ENCODE peak calls at places on chromosomes 4 and X, in four cellular contexts. X is endodermal cell, Z is left ventricle myocardium inferior, L is AG04450. E is an unnamed sample.

GRCh38 chr4:60865238-60865637 is 334.9 kb upstream of the ADGRL3 start:
- DNase-seq in L (no peak), Z (no peak), X (peak), E (no peak)

GRCh38 chr4:120749445-120750151 is 172.9 kb downstream of the PRDM5 start:
- DNase-seq in X (no peak), Z (no peak), L (no peak), E (no peak)

GRCh38 chr4:166501941-166502382 is 628.9 kb downstream of the TLL1 start:
- DNase-seq in X (peak), Z (no peak), L (no peak), E (no peak)

GRCh38 chrX:147917700-147918694 is 6.3 kb downstream of the FMR1 start:
- DNase-seq in X (no peak), L (no peak), Z (no peak), E (no peak)

GRCh38 chrX:2672084-2672483 is 19.0 kb upstream of the CD99 start:
- DNase-seq in X (no peak), Z (no peak), L (no peak), E (no peak)

GRCh38 chrX:150984164-150984824 is 1.2 kb downstream of the HMGB3 start:
- DNase-seq in X (no peak), Z (no peak), L (no peak), E (no peak)

GRCh38 chr4:66169341-66169740 is 499.1 kb upstream of the EPHA5 start:
- DNase-seq in Z (no peak), L (no peak), X (peak), E (no peak)

GRCh38 chrX:3584415-3584996 is 128.9 kb downstream of the PRKX start:
- DNase-seq in Z (no peak), L (no peak), X (no peak), E (no peak)

GRCh38 chr4:173334891-173335754 is 965 bp upstream of the HMGB2 start:
- DNase-seq in X (peak), Z (peak), L (peak), E (no peak)

GRCh38 chrX:63686878-63687714 is 97.9 kb downstream of the ARHGEF9 start:
- DNase-seq in L (peak), X (peak), Z (no peak), E (no peak)

GRCh38 chr4:124943145-124943889 is 230.8 kb upstream of the ANKRD50 start:
- DNase-seq in L (no peak), Z (no peak), X (no peak), E (no peak)

GRCh38 chr4:2266181-2266580 is 4.3 kb upstream of the MXD4 start:
- DNase-seq in Z (peak), X (no peak), L (no peak), E (no peak)

GRCh38 chrX:131728295-131729145 is 184.6 kb downstream of the OR13H1 start:
- DNase-seq in L (no peak), Z (no peak), X (no peak), E (peak)

GRCh38 chr4:15400911-15401671 is 26.7 kb upstream of the C1QTNF7 start:
- DNase-seq in Z (peak), L (peak), X (no peak), E (peak)

DNA sequence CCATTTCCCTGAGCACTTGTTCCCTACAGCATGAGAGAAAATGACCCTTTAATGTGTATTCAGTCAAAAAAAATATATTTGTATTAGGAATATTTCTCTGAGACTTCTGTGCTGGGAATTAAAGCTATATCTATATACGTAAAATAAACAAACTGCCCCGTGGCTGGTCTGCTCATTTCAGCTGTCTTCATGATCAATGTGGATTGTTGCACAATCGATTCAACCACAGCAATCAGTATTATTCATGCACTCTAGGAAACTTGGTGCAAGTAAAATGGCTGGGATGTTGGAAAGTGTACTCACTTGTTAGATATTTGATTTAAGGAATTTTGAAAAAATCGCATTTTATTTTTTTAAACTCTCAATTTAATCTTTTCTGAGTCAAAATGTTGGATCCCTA is 307.9 kb upstream of the ZFP42 start:
- DNase-seq in L (no peak), Z (no peak), X (no peak), E (no peak)
- TF ChIP-seq CTCF in L (no peak), Z (no peak), X (no peak), E (no peak)

DNA sequence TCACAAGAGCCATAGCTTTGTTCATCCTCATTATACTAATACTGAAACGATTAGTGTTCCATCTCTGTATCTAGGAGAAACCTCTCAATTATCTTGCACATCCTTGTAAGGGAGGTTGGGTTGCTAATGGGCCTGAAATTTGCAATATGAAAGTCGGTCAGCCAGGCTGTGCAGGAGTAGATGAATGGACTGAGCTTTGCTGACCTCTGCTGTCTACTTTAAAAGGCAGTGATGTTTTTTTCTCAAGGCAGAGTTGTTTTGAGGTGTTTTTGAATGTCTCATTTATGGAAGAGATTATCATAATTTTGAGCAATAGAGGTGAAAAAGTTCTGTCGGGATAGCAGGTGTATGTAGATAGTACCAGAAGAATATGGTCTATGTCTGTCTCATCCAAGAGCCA is 47.9 kb upstream of the LINC00632 start:
- DNase-seq in L (no peak), X (no peak), Z (no peak), E (no peak)
- TF ChIP-seq CTCF in L (no peak), X (peak), Z (no peak), E (no peak)

DNA sequence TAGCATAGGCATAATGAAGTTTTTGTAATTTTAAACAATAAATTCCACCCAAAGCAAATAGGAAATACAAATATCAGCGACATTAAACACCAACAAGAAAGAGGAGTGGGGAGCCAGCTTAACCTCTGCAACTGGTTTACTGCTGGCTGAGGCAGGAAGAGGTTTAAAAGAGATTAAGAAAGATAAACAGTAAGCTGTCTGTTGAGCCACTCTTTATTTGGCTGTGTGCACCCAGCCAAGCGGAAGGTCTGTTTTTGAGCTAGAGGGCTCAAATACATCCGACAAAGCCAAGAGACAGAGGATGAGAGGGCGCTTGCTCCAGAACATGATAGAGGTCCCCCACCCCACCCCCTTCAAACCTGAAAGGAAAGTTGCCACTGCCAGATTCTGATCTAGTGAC is 191.4 kb downstream of the MGST2 start:
- DNase-seq in X (no peak), L (no peak), Z (no peak), E (no peak)
- TF ChIP-seq CTCF in X (no peak), L (no peak), Z (no peak), E (no peak)

DNA sequence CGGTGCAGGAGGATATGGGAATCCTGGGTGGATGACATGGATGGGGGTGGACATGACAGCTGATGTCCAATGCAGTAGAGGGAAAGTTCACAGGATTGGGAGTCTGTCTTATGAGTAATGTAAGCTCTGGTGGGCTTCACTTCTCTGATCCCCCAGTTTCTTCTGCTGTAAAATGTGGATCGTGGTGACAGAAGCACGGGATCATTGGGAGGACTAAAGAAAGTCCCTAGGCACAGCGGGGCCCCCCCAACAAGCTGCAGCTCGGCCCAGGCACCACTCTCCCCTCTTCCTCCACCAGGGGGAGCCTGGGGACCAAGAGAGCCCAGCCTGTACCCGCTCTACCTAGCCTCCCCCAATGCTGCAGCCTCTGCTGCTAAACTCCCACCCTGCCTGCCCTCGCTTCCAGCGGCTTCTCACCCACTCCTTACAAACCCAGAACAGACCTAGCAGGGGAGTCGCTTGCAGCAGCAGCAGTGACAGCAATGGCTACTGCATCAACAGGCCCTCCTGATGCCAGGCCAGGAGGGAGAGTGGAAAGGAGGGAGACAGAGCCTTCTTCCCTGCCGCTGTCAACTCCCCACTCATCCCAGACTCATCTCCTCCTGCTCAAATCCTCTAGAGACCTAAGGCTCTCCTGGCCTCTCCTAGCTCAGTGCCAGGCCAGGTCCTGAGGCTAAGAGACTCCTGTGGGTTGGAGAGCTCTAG is 36.1 kb upstream of the IQSEC2 start:
- DNase-seq in X (peak), L (no peak), Z (peak), E (peak)
- TF ChIP-seq CTCF in X (peak), L (peak), Z (peak), E (no peak)

GRCh38 chrX:100424012-100424411 is 13.9 kb upstream of the PCDH19 start:
- DNase-seq in L (no peak), Z (no peak), X (peak), E (no peak)
- TF ChIP-seq CTCF in L (no peak), Z (no peak), X (peak), E (no peak)

DNA sequence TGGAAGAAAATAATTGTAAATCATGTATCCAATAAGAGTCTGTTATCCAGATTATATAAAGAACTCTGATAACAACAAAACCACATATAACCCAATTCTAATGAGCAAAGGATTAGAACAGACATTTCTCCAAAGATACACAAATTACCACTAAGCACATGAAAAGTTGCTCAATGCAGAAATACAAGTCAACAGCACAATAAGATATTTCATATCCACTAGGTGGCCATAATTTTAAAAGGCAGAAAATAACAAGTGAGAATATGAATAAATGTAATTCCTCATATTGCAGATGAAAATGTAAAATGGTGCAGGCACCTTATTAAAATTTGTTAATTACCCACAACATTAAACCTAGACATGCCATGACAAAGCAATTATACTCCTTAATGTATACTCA is 73.9 kb upstream of the ZCCHC13 start:
- DNase-seq in Z (no peak), X (no peak), L (no peak), E (no peak)
- TF ChIP-seq CTCF in Z (peak), X (no peak), L (peak), E (no peak)

GRCh38 chr4:169492436-169493163 is 119.8 kb downstream of the NEK1 start:
- DNase-seq in Z (no peak), L (no peak), X (peak), E (no peak)

GRCh38 chr4:169491211-169491610 is 121.2 kb downstream of the NEK1 start:
- DNase-seq in L (no peak), Z (no peak), X (no peak), E (no peak)

GRCh38 chr4:169493164-169493524 is 119.2 kb downstream of the NEK1 start:
- DNase-seq in L (no peak), Z (no peak), X (no peak), E (no peak)
- TF ChIP-seq CTCF in L (no peak), Z (no peak), X (no peak), E (no peak)

DNA sequence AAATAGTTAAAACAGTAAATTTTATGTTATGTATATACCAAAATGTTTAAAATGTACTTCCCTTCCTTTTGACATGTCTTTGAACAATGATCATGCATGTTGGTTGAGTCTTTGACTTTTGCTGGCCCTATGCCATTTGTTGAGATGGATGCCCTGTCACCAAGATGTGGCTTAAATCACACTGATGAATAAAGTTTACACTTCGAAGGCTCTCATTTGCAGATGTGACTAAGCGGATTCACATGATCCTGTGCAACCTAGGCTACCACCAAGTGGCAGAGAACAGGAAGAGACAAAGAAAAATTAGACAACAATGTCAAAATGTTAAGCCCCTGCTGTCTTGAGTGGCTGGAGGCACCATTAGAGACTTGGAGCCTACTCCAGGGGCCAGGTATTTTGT is 139.9 kb downstream of the RAB28 start:
- DNase-seq in L (no peak), X (no peak), Z (no peak), E (no peak)
- TF ChIP-seq CTCF in L (no peak), X (no peak), Z (no peak), E (no peak)

GRCh38 chr4:119629142-119629471 is 503 bp upstream of the PDE5A start:
- DNase-seq in L (no peak), X (no peak), Z (no peak), E (no peak)
- TF ChIP-seq CTCF in L (no peak), X (no peak), Z (peak), E (no peak)

E was measured in omental fat pad.